ENCODE peak calls at places on chromosomes 1 and 21, in nine cellular contexts. S is activated CD4-positive, alpha-beta T cell treated with anti-CD3 and anti-CD28 coated beads for 48 hours; B is OCI-M1; K is prostate gland; F is ovary; U is HAP-1; X is GM12891; E is HEK293T; Q is GM23338. D is an unnamed sample.

GRCh38 chr1:244751271-244751895 is 84.1 kb upstream of the COX20 start:
- DNase-seq in F (no peak), B (no peak), E (no peak), K (no peak), Q (no peak), U (no peak), X (no peak), S (no peak), D (no peak)

GRCh38 chr21:43025636-43026180 is 49.9 kb downstream of the CBS start:
- DNase-seq in Q (no peak), X (no peak), S (no peak), B (no peak), F (no peak), K (no peak), E (no peak), U (no peak), D (no peak)

GRCh38 chr1:154186177-154186576 is 5.7 kb downstream of the TPM3 start:
- DNase-seq in X (peak), E (peak), F (no peak), Q (peak), B (peak), U (peak), K (peak), S (peak), D (peak)

GRCh38 chr1:239253032-239253431 is 133.3 kb upstream of the CHRM3 start:
- DNase-seq in X (no peak), E (no peak), B (no peak), U (peak), S (no peak), Q (peak), F (no peak), K (no peak), D (no peak)

GRCh38 chr1:147751346-147751745 is 9.1 kb downstream of the GJA5 start:
- DNase-seq in S (no peak), U (no peak), E (no peak), K (no peak), Q (no peak), F (no peak), B (no peak), X (no peak), D (no peak)

GRCh38 chr1:200342511-200343400 is 67.1 kb downstream of the ZNF281 start:
- DNase-seq in Q (no peak), S (no peak), F (no peak), E (no peak), K (no peak), U (no peak), X (no peak), B (no peak), D (no peak)

GRCh38 chr1:96580920-96581319 is 140.7 kb upstream of the PTBP2 start:
- DNase-seq in X (no peak), S (no peak), Q (peak), E (no peak), B (no peak), K (no peak), U (no peak), F (no peak), D (no peak)

GRCh38 chr1:203093754-203094410 is 8.1 kb upstream of the MYOG start:
- DNase-seq in E (no peak), F (no peak), Q (no peak), U (no peak), X (no peak), S (no peak), K (no peak), B (no peak), D (no peak)

GRCh38 chr1:208161656-208162375 is 82.4 kb downstream of the PLXNA2 start:
- DNase-seq in Q (no peak), S (no peak), X (no peak), K (no peak), B (no peak), E (no peak), F (no peak), U (no peak), D (no peak)

GRCh38 chr1:111987502-111987901 is 2.0 kb downstream of the KCND3 start:
- DNase-seq in E (no peak), X (no peak), K (peak), S (no peak), B (no peak), F (no peak), Q (no peak), U (no peak), D (no peak)

GRCh38 chr21:45372732-45373355 is 32.1 kb upstream of the COL18A1 start:
- DNase-seq in K (no peak), Q (no peak), E (no peak), B (no peak), S (no peak), U (no peak), X (no peak), F (no peak), D (no peak)

GRCh38 chr21:33901421-33902288 is 13.9 kb downstream of the ATP5PO start:
- DNase-seq in S (peak), Q (peak), U (peak), K (peak), B (peak), E (peak), X (no peak), F (no peak), D (no peak)

GRCh38 chr1:19533626-19534025 is 48.3 kb upstream of the CAPZB start:
- DNase-seq in E (no peak), K (no peak), Q (no peak), F (no peak), U (no peak), S (no peak), B (no peak), X (no peak), D (no peak)

GRCh38 chr1:103529746-103530145 is 4.2 kb downstream of the RNPC3 start:
- DNase-seq in S (peak), Q (peak), E (no peak), K (no peak), X (no peak), B (no peak), U (no peak), F (no peak), D (no peak)

GRCh38 chr1:47996406-47997226 is 569 bp downstream of the TRABD2B start:
- DNase-seq in F (peak), B (no peak), E (no peak), K (no peak), Q (peak), U (no peak), S (no peak), X (no peak), D (no peak)

GRCh38 chr1:234899041-234899787 is 229.4 kb downstream of the TOMM20 start:
- DNase-seq in X (no peak), S (no peak), U (no peak), F (no peak), Q (no peak), B (no peak), K (no peak), E (no peak), D (peak)

GRCh38 chr1:174964261-174964984 is 35.3 kb upstream of the CACYBP start:
- DNase-seq in E (no peak), F (no peak), K (no peak), U (no peak), S (no peak), Q (no peak), B (peak), X (no peak), D (no peak)

GRCh38 chr1:11692899-11693590 is 1.5 kb downstream of the DRAXIN start:
- DNase-seq in F (no peak), S (peak), E (no peak), K (no peak), B (peak), Q (no peak), X (no peak), U (no peak), D (no peak)

GRCh38 chr1:167460836-167461235 is 57.5 kb downstream of the CD247 start:
- DNase-seq in B (no peak), Q (no peak), X (no peak), F (peak), S (peak), E (no peak), K (no peak), U (no peak), D (no peak)